ENCODE peak calls at places on chromosomes 7 and 10, in six cellular contexts. O, X, T, D, H and Z are unnamed samples.

GRCh38 chr10:70965566-70965965 is 77.2 kb upstream of the PCBD1 start:
- DNase-seq in T (no peak), D (no peak), X (no peak), H (no peak), O (no peak), Z (no peak)

GRCh38 chr7:158778476-158778875 is 50.8 kb downstream of the ESYT2 start:
- DNase-seq in T (no peak), O (peak; percentile 16), H (no peak), D (no peak), X (no peak), Z (no peak)

GRCh38 chr10:21278491-21279216 is 246.8 kb downstream of the SKIDA1 start:
- DNase-seq in D (peak; percentile 22), H (peak; percentile 82), T (peak; percentile 98), X (peak; percentile 85), O (peak; percentile 84), Z (peak; percentile 90)

GRCh38 chr7:42493436-42494198 is 256.6 kb upstream of the GLI3 start:
- DNase-seq in X (peak; percentile 51), H (peak; percentile 62), D (no peak), T (peak; percentile 64), O (peak; percentile 55), Z (peak; percentile 81)

GRCh38 chr7:70299447-70299807 is 701.2 kb downstream of the AUTS2 start:
- DNase-seq in X (no peak), H (no peak), T (no peak), D (no peak), O (no peak), Z (no peak)

GRCh38 chr7:39463252-39463651 is 103.0 kb upstream of the YAE1 start:
- DNase-seq in O (no peak), H (no peak), T (no peak), D (no peak), X (no peak), Z (no peak)

GRCh38 chr10:56090914-56091540 is 270.0 kb downstream of the ZWINT start:
- DNase-seq in T (no peak), D (no peak), X (no peak), O (no peak), H (no peak), Z (no peak)

GRCh38 chr10:124989526-124989925 is 47.6 kb downstream of the ZRANB1 start:
- DNase-seq in D (no peak), T (no peak), H (no peak), X (no peak), O (no peak), Z (peak; percentile 40)

GRCh38 chr10:51092402-51092801 is 18.1 kb downstream of the PRKG1 start:
- DNase-seq in D (no peak), O (no peak), T (no peak), H (peak; percentile 42), X (no peak), Z (no peak)

GRCh38 chr7:105149827-105150226 is 135.8 kb downstream of the KMT2E start:
- DNase-seq in X (no peak), T (no peak), H (no peak), O (no peak), D (no peak), Z (no peak)

GRCh38 chr10:78832281-78832680 is 236.5 kb upstream of the ZMIZ1 start:
- DNase-seq in T (no peak), O (no peak), D (no peak), H (no peak), X (no peak), Z (no peak)

GRCh38 chr10:3375505-3375904 is 202.9 kb upstream of the PITRM1 start:
- DNase-seq in T (no peak), H (no peak), X (no peak), D (no peak), O (no peak), Z (no peak)

GRCh38 chr10:91434041-91434440 is 23.9 kb downstream of the HECTD2 start:
- DNase-seq in T (no peak), H (no peak), D (no peak), X (no peak), O (no peak), Z (no peak)

GRCh38 chr7:107201795-107202450 is 33.1 kb downstream of the HBP1 start:
- DNase-seq in H (peak; percentile 67), D (no peak), X (no peak), T (peak; percentile 57), O (no peak), Z (no peak)

GRCh38 chr10:118590334-118590733 is 5.1 kb downstream of the PRLHR start:
- DNase-seq in X (no peak), T (no peak), H (peak; percentile 83), O (no peak), D (no peak), Z (no peak)

GRCh38 chr10:132452651-132453469 is 55.9 kb downstream of the PWWP2B start:
- DNase-seq in O (peak; percentile 18), X (peak; percentile 83), T (peak; percentile 87), D (peak; percentile 51), H (peak; percentile 93), Z (peak; percentile 94)

GRCh38 chr10:129033790-129034272 is 433.2 kb upstream of the MGMT start:
- DNase-seq in O (no peak), T (no peak), H (no peak), D (no peak), X (no peak), Z (no peak)

GRCh38 chr7:150903627-150904026 is 51.3 kb downstream of the AOC1 start:
- DNase-seq in D (no peak), T (no peak), H (peak; percentile 61), O (peak; percentile 41), X (no peak), Z (no peak)

GRCh38 chr10:122323188-122323587 is 51.3 kb upstream of the PLEKHA1 start:
- DNase-seq in O (no peak), T (no peak), D (no peak), H (no peak), X (no peak), Z (no peak)

GRCh38 chr10:132207536-132208488 is 21.1 kb downstream of the DPYSL4 start:
- DNase-seq in O (no peak), D (no peak), X (no peak), H (no peak), T (no peak), Z (no peak)

GRCh38 chr10:130021373-130021950 is 57.4 kb upstream of the EBF3 start:
- DNase-seq in X (no peak), T (no peak), O (peak; percentile 23), H (no peak), D (peak; percentile 61), Z (no peak)

GRCh38 chr10:33139191-33139646 is 181.2 kb upstream of the ITGB1 start:
- DNase-seq in O (no peak), D (no peak), T (no peak), H (no peak), X (no peak), Z (no peak)

GRCh38 chr7:110600983-110601382 is 489.9 kb upstream of the LRRN3 start:
- DNase-seq in D (no peak), T (no peak), O (no peak), X (no peak), H (no peak), Z (no peak)
- TF ChIP-seq CTCF in D (no peak), T (no peak), O (no peak), X (no peak), H (no peak), Z (no peak)

GRCh38 chr10:104139221-104139620 is 17.2 kb downstream of the SFR1 start:
- DNase-seq in H (no peak), D (no peak), X (no peak), T (no peak), O (no peak), Z (no peak)
- TF ChIP-seq CTCF in H (no peak), D (peak; percentile 8), X (no peak), T (peak; percentile 24), O (peak; percentile 59), Z (peak; percentile 49)

GRCh38 chr7:22587322-22587721 is 87.3 kb upstream of the STEAP1B start:
- DNase-seq in T (no peak), H (no peak), D (no peak), X (no peak), O (no peak), Z (no peak)

GRCh38 chr7:22588396-22588795 is 88.4 kb upstream of the STEAP1B start:
- DNase-seq in H (no peak), T (no peak), X (no peak), O (no peak), D (no peak), Z (no peak)

GRCh38 chr7:22584179-22584578 is 84.2 kb upstream of the STEAP1B start:
- DNase-seq in T (no peak), O (no peak), X (no peak), D (no peak), H (no peak), Z (no peak)

GRCh38 chr7:22586101-22586805 is 86.3 kb upstream of the STEAP1B start:
- DNase-seq in T (no peak), O (no peak), H (no peak), X (no peak), D (no peak), Z (no peak)

DNA sequence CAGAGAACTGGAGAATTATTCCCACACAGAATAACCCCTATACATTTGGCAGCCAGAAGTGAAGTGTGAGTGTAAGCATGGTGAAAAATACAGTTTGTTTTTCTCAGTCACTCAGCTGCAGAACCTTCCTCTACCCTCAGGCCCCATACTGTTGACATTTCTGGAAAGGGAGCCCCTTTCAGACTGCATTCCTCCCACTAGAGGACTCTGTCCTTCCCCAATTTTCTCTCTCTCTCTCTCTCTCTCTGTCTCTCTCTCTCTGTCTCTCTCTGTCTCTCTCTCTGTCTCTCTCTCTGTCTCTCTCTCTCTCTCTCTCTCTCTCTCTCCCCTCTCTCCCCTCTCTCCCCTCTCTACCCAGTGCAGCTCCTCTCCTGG is 86.8 kb upstream of the STEAP1B start:
- DNase-seq in D (no peak), T (no peak), X (no peak), H (no peak), O (no peak), Z (no peak)
- TF ChIP-seq CTCF in D (no peak), T (no peak), X (no peak), H (no peak), O (peak; percentile 62), Z (peak; percentile 55)

GRCh38 chr7:137967143-137968018 is 34.5 kb downstream of the CREB3L2 start:
- DNase-seq in H (no peak), O (no peak), D (no peak), T (no peak), X (no peak), Z (no peak)

GRCh38 chr7:137964824-137965545 is 36.9 kb downstream of the CREB3L2 start:
- DNase-seq in X (no peak), H (no peak), T (no peak), D (no peak), O (no peak), Z (no peak)

GRCh38 chr7:137968890-137969289 is 33.0 kb downstream of the CREB3L2 start:
- DNase-seq in H (no peak), T (no peak), X (no peak), O (no peak), D (no peak), Z (no peak)

GRCh38 chr7:137966636-137967142 is 35.2 kb downstream of the CREB3L2 start:
- DNase-seq in T (no peak), X (no peak), O (no peak), H (no peak), D (no peak), Z (no peak)

DNA sequence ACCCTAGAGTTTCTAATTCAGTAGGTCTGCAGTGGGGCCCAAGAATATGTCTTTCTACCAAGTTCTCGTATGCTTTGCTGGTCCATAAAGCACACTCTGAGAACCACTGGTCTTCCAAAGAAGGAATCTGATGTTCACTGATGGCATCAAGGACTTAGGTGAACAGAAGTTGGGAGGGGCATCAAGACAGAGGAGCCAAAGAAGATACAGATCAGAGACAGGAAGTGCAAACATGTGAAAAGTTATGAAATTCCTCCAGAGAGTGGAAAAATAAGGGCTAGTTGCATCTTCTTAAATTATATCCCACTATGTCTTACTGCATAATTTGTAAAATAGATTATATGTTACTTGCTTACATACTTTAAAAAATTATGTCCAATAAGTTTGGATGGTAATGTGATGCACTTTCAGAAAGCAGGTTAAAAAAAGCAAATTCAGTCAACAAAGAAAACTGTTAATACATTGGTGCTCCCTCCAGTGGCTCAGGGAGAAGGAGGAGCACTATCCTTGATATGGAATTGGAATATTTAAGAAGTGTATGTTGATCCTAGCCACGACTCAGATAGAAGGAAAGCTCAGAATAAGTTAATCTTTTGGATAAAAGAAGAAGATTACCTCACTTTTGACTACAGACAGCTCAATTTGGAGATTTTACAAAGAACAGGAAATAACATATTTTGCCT is 35.8 kb downstream of the CREB3L2 start:
- DNase-seq in T (no peak), H (no peak), D (no peak), O (no peak), X (no peak), Z (no peak)
- TF ChIP-seq CTCF in T (no peak), H (no peak), D (no peak), O (peak; percentile 21), X (no peak), Z (no peak)